ENCODE peak calls at places on chromosomes 3 and 15, in ten cellular contexts. S, L, G, P, O, Q, I, Z, A and Y are unnamed samples.
A peak's percentile ranks its signal among the peaks of the same experiment; 100 is the strongest.

GRCh38 chr15:68340711-68341671 is 63.4 kb downstream of the FEM1B start:
- DNase-seq in P (no peak), Q (no peak), S (no peak), A (no peak), I (no peak), Z (no peak), G (no peak), O (no peak), L (peak; percentile 54), Y (no peak)

GRCh38 chr15:66650433-66650832 is 51.6 kb upstream of the SMAD6 start:
- DNase-seq in Q (no peak), G (no peak), L (no peak), O (no peak), P (no peak), I (no peak), Z (peak; percentile 75), A (no peak), S (peak; percentile 71), Y (peak; percentile 77)

GRCh38 chr15:68285243-68285980 is 7.9 kb downstream of the FEM1B start:
- DNase-seq in A (no peak), O (no peak), L (no peak), Q (no peak), Z (no peak), S (no peak), I (no peak), G (no peak), P (no peak), Y (no peak)

GRCh38 chr3:48180021-48180420 is 8.2 kb downstream of the CDC25A start:
- DNase-seq in S (no peak), L (no peak), P (no peak), A (no peak), O (no peak), G (no peak), Z (no peak), Q (no peak), I (no peak), Y (no peak)

GRCh38 chr3:39125837-39126500 is 18.5 kb downstream of the TTC21A start:
- DNase-seq in I (peak; percentile 43), P (no peak), Q (no peak), A (no peak), G (no peak), S (no peak), O (no peak), L (no peak), Z (no peak), Y (no peak)

GRCh38 chr3:42369304-42369703 is 41.1 kb downstream of the LYZL4 start:
- DNase-seq in L (peak; percentile 51), Q (no peak), O (no peak), G (no peak), A (peak; percentile 26), I (peak; percentile 80), P (no peak), Z (no peak), S (no peak), Y (peak; percentile 44)

GRCh38 chr3:166660962-166661361 is 719.1 kb downstream of the ZBBX start:
- DNase-seq in Z (no peak), P (no peak), L (no peak), I (no peak), Q (no peak), S (no peak), G (no peak), A (no peak), O (no peak), Y (no peak)

GRCh38 chr3:16012086-16012485 is 162.4 kb upstream of the GALNT15 start:
- DNase-seq in L (no peak), S (no peak), Z (no peak), G (no peak), O (no peak), Q (no peak), A (no peak), P (no peak), I (no peak), Y (no peak)

GRCh38 chr15:80523746-80524145 is 119.6 kb downstream of the ARNT2 start:
- DNase-seq in S (no peak), G (no peak), O (no peak), I (no peak), L (no peak), Z (no peak), Q (no peak), A (no peak), P (no peak), Y (no peak)

GRCh38 chr15:96054606-96055005 is 275.9 kb upstream of the NR2F2 start:
- DNase-seq in L (no peak), A (no peak), S (no peak), G (no peak), P (no peak), Q (no peak), I (no peak), Z (no peak), O (no peak), Y (no peak)

GRCh38 chr3:182925330-182925943 is 54.9 kb downstream of the DCUN1D1 start:
- DNase-seq in S (peak; percentile 60), G (no peak), P (no peak), O (no peak), A (no peak), L (no peak), I (no peak), Z (no peak), Q (no peak), Y (no peak)

GRCh38 chr3:61442696-61443095 is 118.7 kb upstream of the PTPRG start:
- DNase-seq in Q (no peak), S (no peak), G (no peak), I (no peak), A (no peak), O (no peak), Z (no peak), L (no peak), P (no peak), Y (no peak)

GRCh38 chr3:88954853-88955252 is 152.6 kb upstream of the EPHA3 start:
- DNase-seq in G (no peak), L (no peak), P (no peak), Z (no peak), Q (no peak), S (no peak), A (no peak), I (no peak), O (no peak), Y (no peak)

GRCh38 chr15:96247631-96248305 is 82.7 kb upstream of the NR2F2 start:
- DNase-seq in Q (no peak), L (no peak), P (no peak), Z (no peak), A (no peak), S (no peak), G (no peak), O (no peak), I (no peak), Y (no peak)

GRCh38 chr3:153911111-153911510 is 210.1 kb upstream of the ARHGEF26 start:
- DNase-seq in O (no peak), Z (no peak), G (no peak), I (no peak), P (no peak), L (no peak), A (no peak), S (no peak), Q (no peak), Y (no peak)

GRCh38 chr3:40477671-40478070 is 749 bp downstream of the ZNF619 start:
- DNase-seq in A (no peak), Z (no peak), G (no peak), O (no peak), Q (no peak), S (no peak), L (no peak), I (no peak), P (no peak), Y (no peak)

GRCh38 chr3:144670560-144670959 is 698.9 kb downstream of the DIPK2A start:
- DNase-seq in I (no peak), P (no peak), A (no peak), L (no peak), Q (no peak), Z (no peak), G (no peak), S (no peak), O (no peak), Y (no peak)

GRCh38 chr15:57031605-57032004 is 113.2 kb downstream of the TCF12 start:
- DNase-seq in A (no peak), P (no peak), L (no peak), I (peak; percentile 70), Z (peak; percentile 74), Q (no peak), G (peak; percentile 9), S (no peak), O (no peak), Y (peak; percentile 40)

GRCh38 chr3:122123885-122124284 is 59.6 kb upstream of the CASR start:
- DNase-seq in S (no peak), P (no peak), O (no peak), I (no peak), Z (no peak), Q (no peak), L (no peak), G (no peak), A (no peak), Y (no peak)

GRCh38 chr3:45198264-45199260 is 27.5 kb downstream of the TMEM158 start:
- DNase-seq in G (no peak), I (no peak), Q (no peak), S (peak; percentile 41), P (no peak), L (no peak), Z (no peak), O (no peak), A (no peak), Y (no peak)
- H3K27ac ChIP-seq in G (no peak overlapping the region), I (no peak overlapping the region), Q (no peak overlapping the region), S (no peak overlapping the region), P (no peak overlapping the region), L (no peak overlapping the region), Z (peak overlapping the region; percentile 28), O (no peak overlapping the region), A (no peak overlapping the region), Y (no peak overlapping the region)

DNA sequence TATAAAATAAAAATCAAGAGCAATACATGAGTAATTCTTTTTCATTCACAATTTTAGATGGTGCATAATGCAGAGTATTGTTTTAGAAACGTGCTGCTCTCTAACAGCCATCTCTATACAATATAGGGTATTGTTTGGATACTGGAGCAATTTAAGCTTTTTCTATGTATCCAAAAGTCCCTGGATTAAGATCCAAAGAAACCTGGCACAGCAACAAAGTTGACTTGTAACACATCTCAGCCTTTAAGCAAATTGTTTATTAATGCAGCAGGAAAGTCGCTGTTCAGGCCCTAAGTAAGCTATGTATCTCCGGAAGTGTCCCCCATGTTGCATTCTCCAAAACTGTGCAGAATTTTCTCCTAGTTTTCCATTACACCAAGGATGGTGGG is 7.3 kb downstream of the VGLL4 start:
- DNase-seq in Z (no peak), I (no peak), S (no peak), L (no peak), G (no peak), A (no peak), P (no peak), O (no peak), Q (no peak), Y (no peak)
- H3K27ac ChIP-seq in Z (peak overlapping the region; percentile 88), I (peak overlapping the region; percentile 87), S (no peak overlapping the region), L (no peak overlapping the region), G (no peak overlapping the region), A (no peak overlapping the region), P (no peak overlapping the region), O (peak overlapping the region; percentile 7), Q (no peak overlapping the region), Y (peak overlapping the region; percentile 16)

GRCh38 chr3:123246846-123247245 is 45.1 kb downstream of the SEC22A start:
- DNase-seq in G (no peak), I (no peak), P (no peak), Q (no peak), L (no peak), O (no peak), S (no peak), Z (no peak), A (no peak), Y (no peak)
- H3K27ac ChIP-seq in G (no peak overlapping the region), I (no peak overlapping the region), P (no peak overlapping the region), Q (no peak overlapping the region), L (peak overlapping the region; percentile 35), O (no peak overlapping the region), S (no peak overlapping the region), Z (peak overlapping the region; percentile 42), A (no peak overlapping the region), Y (no peak overlapping the region)

GRCh38 chr3:65713016-65713415 is 325.7 kb downstream of the MAGI1 start:
- DNase-seq in L (no peak), I (peak; percentile 63), S (no peak), Z (no peak), G (no peak), O (no peak), P (peak; percentile 21), A (no peak), Q (peak; percentile 56), Y (no peak)
- H3K27ac ChIP-seq in L (no peak overlapping the region), I (no peak overlapping the region), S (no peak overlapping the region), Z (peak overlapping the region; percentile 45), G (no peak overlapping the region), O (peak overlapping the region; percentile 82), P (no peak overlapping the region), A (no peak overlapping the region), Q (no peak overlapping the region), Y (no peak overlapping the region)